ENCODE peak calls at places on chromosomes 2 and 18, in four cellular contexts. O, T, Y and A are unnamed samples.

GRCh38 chr2:210169871-210170441 is 1.3 kb downstream of the KANSL1L start:
- DNase-seq in T (peak; percentile 30), O (no peak), Y (peak; percentile 13), A (no peak)

GRCh38 chr2:43605079-43605655 is 9.3 kb upstream of the THADA start:
- DNase-seq in T (no peak), Y (peak; percentile 61), O (peak; percentile 17), A (peak; percentile 59)

GRCh38 chr18:48623468-48624220 is 84.8 kb downstream of the CTIF start:
- DNase-seq in O (no peak), Y (no peak), T (no peak), A (no peak)

GRCh38 chr18:63192885-63193349 is 126.7 kb downstream of the BCL2 start:
- DNase-seq in T (peak; percentile 72), O (no peak), Y (no peak), A (no peak)

GRCh38 chr2:98902209-98903063 is 33.6 kb downstream of the CRACDL start:
- DNase-seq in T (no peak), O (no peak), Y (no peak), A (no peak)

GRCh38 chr2:141947715-141948114 is 183.1 kb downstream of the LRP1B start:
- DNase-seq in T (no peak), Y (no peak), O (no peak), A (no peak)

GRCh38 chr18:39701839-39702238 is 2136.2 kb upstream of the CELF4 start:
- DNase-seq in Y (peak; percentile 88), T (no peak), O (no peak), A (no peak)

GRCh38 chr2:42935692-42936631 is 143.6 kb upstream of the HAAO start:
- DNase-seq in Y (no peak), T (no peak), O (no peak), A (no peak)

GRCh38 chr2:7878786-7879515 is 802.9 kb upstream of the ID2 start:
- DNase-seq in T (no peak), Y (no peak), O (no peak), A (no peak)

GRCh38 chr2:23696163-23697045 is 230.5 kb downstream of the ATAD2B start:
- DNase-seq in O (no peak), Y (no peak), T (no peak), A (no peak)

GRCh38 chr2:66577331-66578041 is 142.6 kb downstream of the MEIS1 start:
- DNase-seq in Y (no peak), O (no peak), T (no peak), A (no peak)

GRCh38 chr2:234133004-234133403 is 82.5 kb downstream of the SPP2 start:
- DNase-seq in T (no peak), Y (no peak), O (no peak), A (no peak)

GRCh38 chr2:119823734-119824334 is 64.1 kb downstream of the PTPN4 start:
- DNase-seq in T (no peak), Y (peak; percentile 46), O (peak; percentile 20), A (peak; percentile 45)

GRCh38 chr2:60306231-60306861 is 247.1 kb downstream of the BCL11A start:
- DNase-seq in O (no peak), T (no peak), Y (no peak), A (no peak)

GRCh38 chr2:40361478-40361877 is 90.4 kb downstream of the SLC8A1 start:
- DNase-seq in T (no peak), Y (no peak), O (no peak), A (peak; percentile 26)

GRCh38 chr18:9697121-9697520 is 11.0 kb upstream of the RAB31 start:
- DNase-seq in O (no peak), T (no peak), Y (no peak), A (no peak)

GRCh38 chr2:135694711-135695110 is 46.9 kb upstream of the UBXN4 start:
- DNase-seq in O (no peak), Y (no peak), T (no peak), A (no peak)

GRCh38 chr2:108594982-108595464 is 60.8 kb downstream of the LIMS1 start:
- DNase-seq in O (peak; percentile 68), Y (peak; percentile 64), T (no peak), A (no peak)

GRCh38 chr2:149166958-149167810 is 128.7 kb downstream of the LYPD6B start:
- DNase-seq in O (no peak), T (peak; percentile 67), Y (no peak), A (no peak)

GRCh38 chr2:179260224-179260623 is 4.4 kb downstream of the SESTD1 start:
- DNase-seq in Y (no peak), T (no peak), O (no peak), A (no peak)

GRCh38 chr2:121480826-121481225 is 49.9 kb upstream of the RNU4ATAC start:
- DNase-seq in T (no peak), Y (no peak), O (no peak), A (no peak)

GRCh38 chr2:1979101-1979500 is 234.8 kb upstream of the PXDN start:
- DNase-seq in O (no peak), T (no peak), Y (no peak), A (no peak)

DNA sequence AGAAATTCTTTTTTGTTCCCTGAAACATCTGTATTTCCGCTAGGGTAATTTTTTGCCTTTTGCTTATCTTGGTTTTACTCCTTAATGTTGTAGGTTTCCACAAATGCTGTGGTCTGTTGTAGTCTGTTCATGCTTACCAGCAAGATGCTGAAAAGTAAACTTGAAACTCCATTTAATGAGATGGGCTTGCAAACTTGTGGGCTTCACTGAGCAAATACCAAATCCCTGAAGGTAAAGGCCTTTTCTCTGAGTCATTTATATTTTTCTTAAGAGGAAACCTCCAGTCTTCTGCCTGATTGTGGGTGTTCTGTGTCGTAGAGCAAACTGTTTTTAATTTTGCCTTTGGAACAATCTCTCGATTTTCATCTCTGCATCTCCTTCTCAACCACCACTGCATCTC is 9.3 kb downstream of the SP140 start:
- DNase-seq in Y (no peak), O (no peak), T (peak; percentile 58), A (no peak)
- TF ChIP-seq FOXM1 in Y (no peak), O (no peak), T (peak; percentile 84), A (no peak)

GRCh38 chr2:12766421-12766879 is 49.7 kb downstream of the TRIB2 start:
- DNase-seq in T (no peak), O (no peak), Y (no peak), A (no peak)
- TF ChIP-seq SP1 in T (no peak), O (no peak), Y (no peak), A (no peak)

DNA sequence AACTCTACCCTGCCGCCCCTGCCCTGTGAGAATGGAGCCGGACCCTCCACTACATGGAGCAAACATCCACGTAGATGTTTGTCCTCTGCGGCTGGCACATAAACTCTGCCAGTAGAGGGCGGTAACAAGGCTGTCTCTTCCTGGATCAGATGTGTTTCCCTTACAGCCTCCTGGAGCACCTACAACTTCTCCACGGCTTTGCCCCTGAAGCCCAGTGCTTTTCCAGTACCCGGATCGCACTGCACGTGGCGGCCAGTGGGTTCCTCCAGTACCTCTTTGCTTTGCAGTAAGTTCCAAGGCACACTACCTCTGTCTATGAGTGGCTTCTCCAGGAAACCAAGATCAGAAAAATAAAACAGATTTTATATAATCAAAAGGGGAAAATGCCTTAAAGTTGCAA is 651.3 kb downstream of the DCDC2C start:
- DNase-seq in T (no peak), Y (peak; percentile 28), O (peak; percentile 15), A (peak; percentile 59)
- TF ChIP-seq BHLHE40 in T (no peak), Y (no peak), O (no peak), A (no peak)

GRCh38 chr2:84705858-84706257 is 175.0 kb downstream of the TRABD2A start:
- DNase-seq in T (no peak), Y (no peak), O (no peak), A (no peak)

GRCh38 chr2:84703831-84704230 is 177.1 kb downstream of the TRABD2A start:
- DNase-seq in T (no peak), Y (no peak), O (no peak), A (no peak)

GRCh38 chr2:84702941-84703340 is 177.9 kb downstream of the TRABD2A start:
- DNase-seq in Y (no peak), O (no peak), T (no peak), A (no peak)

GRCh38 chr2:84701880-84702279 is 179.0 kb downstream of the TRABD2A start:
- DNase-seq in O (no peak), T (no peak), Y (no peak), A (no peak)

DNA sequence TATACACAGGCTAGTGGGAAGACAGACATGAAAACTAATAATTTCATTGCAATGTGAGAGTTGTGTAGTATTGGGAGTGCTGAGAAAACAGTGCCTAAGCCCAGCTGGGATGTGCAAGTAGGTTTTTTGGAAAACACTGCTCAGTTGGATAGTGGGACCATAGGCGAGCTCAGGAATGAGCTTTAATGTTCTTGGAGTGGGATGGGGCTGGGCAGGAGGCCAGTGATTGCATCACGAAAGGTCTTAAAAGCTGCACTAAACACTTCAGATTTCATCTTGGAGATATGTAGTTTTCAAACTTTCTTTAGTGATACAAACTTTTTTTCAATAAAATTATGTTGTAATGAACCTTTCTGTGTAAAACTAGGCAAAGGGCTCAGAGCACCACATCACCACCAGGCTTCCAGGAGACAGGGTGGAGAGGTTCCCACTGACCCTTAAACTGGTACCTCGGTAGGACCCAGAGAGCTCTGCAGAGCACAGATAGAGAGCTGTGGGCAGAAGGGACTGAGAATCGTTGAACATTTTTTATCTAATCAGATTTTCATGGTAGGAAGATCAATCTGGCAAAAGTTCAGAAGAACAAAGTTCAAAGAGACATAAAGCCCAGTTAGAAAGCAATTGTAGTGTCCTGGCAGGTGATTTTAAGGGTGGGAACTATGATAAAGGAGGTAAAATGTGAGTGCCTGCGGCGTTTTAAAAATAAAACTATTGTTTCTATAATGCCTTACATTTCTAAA is 176.2 kb downstream of the TRABD2A start:
- DNase-seq in O (no peak), T (no peak), Y (no peak), A (no peak)
- TF ChIP-seq FOXM1 in O (no peak), T (no peak), Y (no peak), A (no peak)

DNA sequence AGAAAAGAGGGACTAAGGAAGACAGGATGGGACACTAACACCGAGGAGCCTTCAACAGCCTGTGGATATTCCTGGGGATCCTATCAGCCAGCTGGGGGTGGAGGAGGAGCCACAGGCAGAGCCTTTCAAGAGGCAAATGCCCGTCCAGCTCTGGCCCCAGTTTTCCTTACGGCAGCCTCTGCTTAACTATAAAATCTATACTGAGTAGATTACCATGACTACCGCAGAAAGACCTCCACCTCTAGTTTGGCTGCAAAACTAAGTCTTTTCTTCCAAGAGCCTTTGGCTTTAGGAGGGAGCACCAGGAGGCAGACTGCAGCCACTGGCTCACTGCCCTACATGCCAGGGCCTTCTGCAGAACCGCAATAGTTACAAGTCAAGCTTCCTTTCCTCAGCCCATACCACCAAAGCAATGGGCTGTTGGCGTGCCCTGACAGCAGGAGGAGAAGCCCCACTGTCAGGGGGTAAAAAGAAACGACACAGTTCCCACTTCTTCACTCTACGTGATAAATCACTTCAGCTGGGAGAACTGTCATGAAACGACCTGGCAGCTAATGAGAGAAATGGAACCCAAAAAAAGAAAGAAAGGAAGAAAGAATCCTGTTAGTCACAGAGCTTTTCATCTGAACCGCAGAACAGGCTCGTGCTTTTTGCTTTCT is 25.1 kb upstream of the CREB1 start:
- DNase-seq in T (no peak), Y (no peak), O (no peak), A (no peak)
- TF ChIP-seq SP1 in T (no peak), Y (no peak), O (no peak), A (no peak)